ENCODE peak calls at places on chromosome X, in six cellular contexts. One of them, this sample, is unnamed. For H3K9me3, the result is how much of the 10 kb centered on the place peaks cover.

GRCh38 chrX:71919436-71919835 is 8.8 kb downstream of the NHSL2 start:
- DNase-seq in mesenchymal stem cell: peak
- DNase-seq in cardiac muscle cell: peak
- DNase-seq in astrocyte: no peak
- DNase-seq in K562: no peak
- DNase-seq in CD4-positive, CD25-positive, alpha-beta regulatory T cell: no peak
- DNase-seq in this sample: no peak

GRCh38 chrX:135327299-135327698 is 18.0 kb downstream of the ETDC start:
- DNase-seq in mesenchymal stem cell: peak
- DNase-seq in cardiac muscle cell: peak
- DNase-seq in astrocyte: peak
- DNase-seq in K562: no peak
- DNase-seq in CD4-positive, CD25-positive, alpha-beta regulatory T cell: no peak
- DNase-seq in this sample: no peak

GRCh38 chrX:19382500-19383145 is 38.9 kb downstream of the PDHA1 start:
- DNase-seq in mesenchymal stem cell: peak
- DNase-seq in cardiac muscle cell: peak
- DNase-seq in astrocyte: no peak
- DNase-seq in K562: peak
- DNase-seq in CD4-positive, CD25-positive, alpha-beta regulatory T cell: peak
- DNase-seq in this sample: peak

GRCh38 chrX:5632061-5632614 is 596.5 kb downstream of the NLGN4X start:
- DNase-seq in mesenchymal stem cell: no peak
- DNase-seq in cardiac muscle cell: no peak
- DNase-seq in astrocyte: no peak
- DNase-seq in K562: no peak
- DNase-seq in CD4-positive, CD25-positive, alpha-beta regulatory T cell: no peak
- DNase-seq in this sample: no peak

GRCh38 chrX:31420711-31421151 is 348.9 kb upstream of the FTHL17 start:
- DNase-seq in mesenchymal stem cell: peak
- DNase-seq in cardiac muscle cell: peak
- DNase-seq in astrocyte: peak
- DNase-seq in K562: no peak
- DNase-seq in CD4-positive, CD25-positive, alpha-beta regulatory T cell: no peak
- DNase-seq in this sample: no peak

GRCh38 chrX:8738588-8739189 is 6.8 kb upstream of the ANOS1 start:
- DNase-seq in mesenchymal stem cell: peak
- DNase-seq in cardiac muscle cell: peak
- DNase-seq in astrocyte: no peak
- DNase-seq in K562: peak
- DNase-seq in CD4-positive, CD25-positive, alpha-beta regulatory T cell: no peak
- DNase-seq in this sample: peak

GRCh38 chrX:30309139-30309571 is at the start of gene NR0B1:
- DNase-seq in mesenchymal stem cell: peak
- DNase-seq in cardiac muscle cell: peak
- DNase-seq in astrocyte: no peak
- DNase-seq in K562: no peak
- DNase-seq in CD4-positive, CD25-positive, alpha-beta regulatory T cell: no peak
- DNase-seq in this sample: no peak

GRCh38 chrX:17022205-17022604 is 75.7 kb downstream of the REPS2 start:
- DNase-seq in mesenchymal stem cell: no peak
- DNase-seq in cardiac muscle cell: peak
- DNase-seq in astrocyte: peak
- DNase-seq in K562: no peak
- DNase-seq in CD4-positive, CD25-positive, alpha-beta regulatory T cell: no peak
- DNase-seq in this sample: no peak

GRCh38 chrX:68978211-68978780 is 149.5 kb downstream of the EFNB1 start:
- DNase-seq in mesenchymal stem cell: peak
- DNase-seq in cardiac muscle cell: peak
- DNase-seq in astrocyte: peak
- DNase-seq in K562: peak
- DNase-seq in CD4-positive, CD25-positive, alpha-beta regulatory T cell: no peak
- DNase-seq in this sample: no peak

GRCh38 chrX:102714994-102715393 is 2.7 kb downstream of the GPRASP2 start:
- DNase-seq in mesenchymal stem cell: no peak
- DNase-seq in cardiac muscle cell: no peak
- DNase-seq in astrocyte: no peak
- DNase-seq in K562: no peak
- DNase-seq in CD4-positive, CD25-positive, alpha-beta regulatory T cell: no peak
- DNase-seq in this sample: no peak

DNA sequence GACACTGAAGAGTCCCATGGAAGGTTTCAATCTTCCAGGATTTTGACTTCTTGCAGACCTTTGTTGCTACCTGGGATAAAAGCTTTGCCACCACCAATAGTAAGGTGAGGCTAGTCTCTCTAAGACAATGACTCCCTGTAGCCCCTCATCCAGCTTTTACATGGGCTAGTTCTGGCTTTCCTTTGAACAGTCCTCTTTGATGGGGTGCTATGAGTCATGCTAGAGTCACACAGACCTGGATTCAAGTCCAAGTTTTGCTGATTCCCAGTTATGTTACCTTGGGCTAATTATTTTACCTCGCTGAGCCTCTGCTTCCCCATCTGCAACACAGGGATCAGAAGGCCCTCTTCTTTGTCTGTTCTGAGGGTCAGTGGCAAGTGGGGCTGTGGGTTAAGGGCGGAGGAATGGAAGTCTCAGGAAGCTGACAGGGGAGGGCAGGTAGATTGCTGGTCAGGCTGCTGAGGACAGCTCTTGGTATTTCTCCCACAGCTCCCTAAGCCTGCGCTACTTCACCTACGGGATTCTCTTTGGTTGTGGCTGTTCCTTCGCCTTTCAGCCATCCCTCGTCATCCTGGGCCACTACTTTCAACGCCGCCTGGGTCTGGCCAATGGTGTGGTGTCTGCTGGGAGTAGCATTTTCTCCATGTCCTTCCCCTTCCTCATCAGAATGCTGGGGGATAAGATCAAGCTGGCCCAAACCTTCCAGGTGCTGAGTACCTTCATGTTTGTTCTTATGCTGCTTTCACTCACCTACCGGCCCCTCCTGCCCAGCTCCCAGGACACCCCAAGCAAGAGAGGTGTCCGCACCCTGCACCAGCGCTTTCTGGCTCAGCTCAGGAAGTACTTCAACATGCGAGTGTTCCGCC is 90.3 kb downstream of the RLIM start:
- DNase-seq in mesenchymal stem cell: no peak
- DNase-seq in cardiac muscle cell: no peak
- DNase-seq in astrocyte: no peak
- DNase-seq in K562: no peak
- DNase-seq in CD4-positive, CD25-positive, alpha-beta regulatory T cell: no peak
- DNase-seq in this sample: no peak
- H3K4me3 ChIP-seq in mesenchymal stem cell: no peak
- H3K4me3 ChIP-seq in cardiac muscle cell: no peak
- H3K4me3 ChIP-seq in astrocyte: no peak
- H3K4me3 ChIP-seq in K562: no peak
- H3K4me3 ChIP-seq in CD4-positive, CD25-positive, alpha-beta regulatory T cell: no peak
- H3K4me3 ChIP-seq in this sample: no peak

GRCh38 chrX:39283239-39283638 is 482.0 kb downstream of the MID1IP1 start:
- DNase-seq in mesenchymal stem cell: no peak
- DNase-seq in cardiac muscle cell: no peak
- DNase-seq in astrocyte: no peak
- DNase-seq in K562: no peak
- DNase-seq in CD4-positive, CD25-positive, alpha-beta regulatory T cell: no peak
- DNase-seq in this sample: no peak
- H3K9me3 ChIP-seq in mesenchymal stem cell: half or more
- H3K9me3 ChIP-seq in cardiac muscle cell: under half
- H3K9me3 ChIP-seq in astrocyte: under half
- H3K9me3 ChIP-seq in K562: under half
- H3K9me3 ChIP-seq in CD4-positive, CD25-positive, alpha-beta regulatory T cell: under half
- H3K9me3 ChIP-seq in this sample: under half

GRCh38 chrX:110318664-110318968 is 731 bp upstream of the AMMECR1 start:
- DNase-seq in mesenchymal stem cell: no peak
- DNase-seq in cardiac muscle cell: no peak
- DNase-seq in astrocyte: no peak
- DNase-seq in K562: no peak
- DNase-seq in CD4-positive, CD25-positive, alpha-beta regulatory T cell: no peak
- DNase-seq in this sample: peak

GRCh38 chrX:110317079-110317819 is 636 bp downstream of the AMMECR1 start:
- DNase-seq in mesenchymal stem cell: peak
- DNase-seq in cardiac muscle cell: no peak
- DNase-seq in astrocyte: no peak
- DNase-seq in K562: no peak
- DNase-seq in CD4-positive, CD25-positive, alpha-beta regulatory T cell: no peak
- DNase-seq in this sample: peak

GRCh38 chrX:110316351-110317078 is 1.4 kb downstream of the AMMECR1 start:
- DNase-seq in mesenchymal stem cell: peak
- DNase-seq in cardiac muscle cell: peak
- DNase-seq in astrocyte: no peak
- DNase-seq in K562: no peak
- DNase-seq in CD4-positive, CD25-positive, alpha-beta regulatory T cell: no peak
- DNase-seq in this sample: no peak

GRCh38 chrX:110317820-110318663 is at the start of gene AMMECR1:
- DNase-seq in mesenchymal stem cell: peak
- DNase-seq in cardiac muscle cell: peak
- DNase-seq in astrocyte: peak
- DNase-seq in K562: peak
- DNase-seq in CD4-positive, CD25-positive, alpha-beta regulatory T cell: peak
- DNase-seq in this sample: peak

DNA sequence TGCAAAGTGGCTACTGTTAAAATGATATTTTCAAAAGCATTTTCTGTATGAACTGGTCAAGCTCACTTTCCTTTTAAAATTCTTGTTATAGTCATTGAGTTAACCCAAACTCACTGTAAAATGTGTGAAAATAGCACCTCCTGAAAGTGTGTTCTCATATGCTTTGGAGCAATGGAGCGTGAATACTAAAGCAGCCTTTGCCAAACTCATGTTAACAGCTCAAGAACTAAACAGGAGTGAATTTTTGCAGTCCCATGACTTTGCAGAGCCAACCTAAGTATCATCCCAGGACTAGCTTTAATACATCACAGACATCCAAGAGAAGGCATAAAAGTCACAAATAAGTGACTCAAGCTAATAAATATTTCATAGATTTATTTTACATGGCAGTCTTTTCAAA is 2.3 kb downstream of the AMMECR1 start:
- DNase-seq in mesenchymal stem cell: no peak
- DNase-seq in cardiac muscle cell: peak
- DNase-seq in astrocyte: peak
- DNase-seq in K562: no peak
- DNase-seq in CD4-positive, CD25-positive, alpha-beta regulatory T cell: no peak
- DNase-seq in this sample: no peak
- H3K4me3 ChIP-seq in mesenchymal stem cell: peak
- H3K4me3 ChIP-seq in cardiac muscle cell: no peak
- H3K4me3 ChIP-seq in astrocyte: peak
- H3K4me3 ChIP-seq in K562: peak
- H3K4me3 ChIP-seq in CD4-positive, CD25-positive, alpha-beta regulatory T cell: peak
- H3K4me3 ChIP-seq in this sample: no peak

GRCh38 chrX:70087857-70088256 is 25.6 kb downstream of the OTUD6A start:
- DNase-seq in mesenchymal stem cell: peak
- DNase-seq in cardiac muscle cell: peak
- DNase-seq in astrocyte: no peak
- DNase-seq in K562: no peak
- DNase-seq in CD4-positive, CD25-positive, alpha-beta regulatory T cell: no peak
- DNase-seq in this sample: no peak
- H3K9me3 ChIP-seq in mesenchymal stem cell: under half
- H3K9me3 ChIP-seq in cardiac muscle cell: under half
- H3K9me3 ChIP-seq in astrocyte: under half
- H3K9me3 ChIP-seq in K562: under half
- H3K9me3 ChIP-seq in CD4-positive, CD25-positive, alpha-beta regulatory T cell: under half
- H3K9me3 ChIP-seq in this sample: under half

DNA sequence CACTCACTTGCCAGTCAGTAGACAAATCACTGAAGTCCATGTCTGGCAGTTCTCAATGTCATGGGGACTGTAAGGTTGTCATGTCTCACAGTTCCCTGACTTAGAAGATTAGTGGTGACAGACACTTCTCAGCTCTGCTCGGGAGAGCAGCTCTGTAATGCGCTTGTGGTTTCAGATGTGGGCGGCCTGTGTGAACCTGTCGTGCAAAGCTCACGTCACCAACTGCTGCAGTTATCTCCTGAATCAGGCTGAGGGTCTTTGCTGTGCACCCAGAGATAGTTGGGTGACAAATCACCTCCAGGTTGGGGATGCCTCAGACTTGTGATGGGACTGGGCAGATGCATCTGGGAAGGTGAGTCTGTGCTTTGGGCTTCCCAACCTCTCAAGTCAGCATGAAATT is at the start of gene IL9R:
- DNase-seq in mesenchymal stem cell: no peak
- DNase-seq in cardiac muscle cell: no peak
- DNase-seq in astrocyte: no peak
- DNase-seq in K562: peak
- DNase-seq in CD4-positive, CD25-positive, alpha-beta regulatory T cell: peak
- DNase-seq in this sample: peak
- H3K4me3 ChIP-seq in mesenchymal stem cell: no peak
- H3K4me3 ChIP-seq in cardiac muscle cell: no peak
- H3K4me3 ChIP-seq in astrocyte: no peak
- H3K4me3 ChIP-seq in K562: no peak
- H3K4me3 ChIP-seq in CD4-positive, CD25-positive, alpha-beta regulatory T cell: no peak
- H3K4me3 ChIP-seq in this sample: no peak

GRCh38 chrX:53969540-53969939 is 74.7 kb downstream of the PHF8 start:
- DNase-seq in mesenchymal stem cell: no peak
- DNase-seq in cardiac muscle cell: no peak
- DNase-seq in astrocyte: no peak
- DNase-seq in K562: no peak
- DNase-seq in CD4-positive, CD25-positive, alpha-beta regulatory T cell: no peak
- DNase-seq in this sample: no peak
- H3K9me3 ChIP-seq in mesenchymal stem cell: under half
- H3K9me3 ChIP-seq in cardiac muscle cell: under half
- H3K9me3 ChIP-seq in astrocyte: under half
- H3K9me3 ChIP-seq in K562: under half
- H3K9me3 ChIP-seq in CD4-positive, CD25-positive, alpha-beta regulatory T cell: under half
- H3K9me3 ChIP-seq in this sample: under half

GRCh38 chrX:48522291-48522690 is 683 bp downstream of the EBP start:
- DNase-seq in mesenchymal stem cell: no peak
- DNase-seq in cardiac muscle cell: no peak
- DNase-seq in astrocyte: no peak
- DNase-seq in K562: peak
- DNase-seq in CD4-positive, CD25-positive, alpha-beta regulatory T cell: no peak
- DNase-seq in this sample: no peak

GRCh38 chrX:48521353-48522243 is at the start of gene EBP:
- DNase-seq in mesenchymal stem cell: peak
- DNase-seq in cardiac muscle cell: peak
- DNase-seq in astrocyte: peak
- DNase-seq in K562: peak
- DNase-seq in CD4-positive, CD25-positive, alpha-beta regulatory T cell: peak
- DNase-seq in this sample: peak

GRCh38 chrX:48520455-48520854 is 1.2 kb upstream of the EBP start:
- DNase-seq in mesenchymal stem cell: no peak
- DNase-seq in cardiac muscle cell: no peak
- DNase-seq in astrocyte: no peak
- DNase-seq in K562: no peak
- DNase-seq in CD4-positive, CD25-positive, alpha-beta regulatory T cell: no peak
- DNase-seq in this sample: no peak

GRCh38 chrX:48520976-48521352 is 644 bp upstream of the EBP start:
- DNase-seq in mesenchymal stem cell: no peak
- DNase-seq in cardiac muscle cell: no peak
- DNase-seq in astrocyte: no peak
- DNase-seq in K562: peak
- DNase-seq in CD4-positive, CD25-positive, alpha-beta regulatory T cell: no peak
- DNase-seq in this sample: no peak

GRCh38 chrX:48523682-48524081 is 2.1 kb downstream of the EBP start:
- DNase-seq in mesenchymal stem cell: no peak
- DNase-seq in cardiac muscle cell: no peak
- DNase-seq in astrocyte: no peak
- DNase-seq in K562: no peak
- DNase-seq in CD4-positive, CD25-positive, alpha-beta regulatory T cell: no peak
- DNase-seq in this sample: no peak
- H3K4me3 ChIP-seq in mesenchymal stem cell: no peak
- H3K4me3 ChIP-seq in cardiac muscle cell: no peak
- H3K4me3 ChIP-seq in astrocyte: no peak
- H3K4me3 ChIP-seq in K562: peak
- H3K4me3 ChIP-seq in CD4-positive, CD25-positive, alpha-beta regulatory T cell: no peak
- H3K4me3 ChIP-seq in this sample: no peak

This sample was measured in CD8-positive, alpha-beta T cell.